ENCODE peak calls at places on chromosomes 1 and 21, in four cellular contexts. A is K562, V is A549, O is HepG2. H is an unnamed sample.
A peak's percentile ranks its signal among the peaks of the same experiment; 100 is the strongest.

GRCh38 chr1:242081446-242081845 is 82.5 kb upstream of the MAP1LC3C start:
- DNase-seq in O (no peak), A (no peak), V (no peak), H (no peak)

GRCh38 chr1:180920193-180920592 is 7.5 kb downstream of the KIAA1614 start:
- DNase-seq in V (no peak), A (no peak), O (no peak), H (no peak)

GRCh38 chr1:15620155-15620545 is 2.9 kb downstream of the DDI2 start:
- DNase-seq in A (peak; percentile 53), V (peak; percentile 20), O (no peak), H (peak; percentile 75)

GRCh38 chr1:166032901-166033371 is 133.9 kb downstream of the FAM78B start:
- DNase-seq in A (no peak), O (no peak), V (no peak), H (no peak)

GRCh38 chr1:150578278-150579109 is 916 bp downstream of the MCL1 start:
- DNase-seq in O (peak; percentile 72), A (peak; percentile 24), V (no peak), H (peak; percentile 91)

GRCh38 chr1:228261706-228262105 is 53.9 kb downstream of the OBSCN start:
- DNase-seq in V (no peak), O (no peak), A (no peak), H (no peak)

GRCh38 chr21:45901061-45901690 is 80.4 kb upstream of the COL6A1 start:
- DNase-seq in V (no peak), O (no peak), A (no peak), H (no peak)

GRCh38 chr1:155226188-155226909 is 17.9 kb downstream of the MTX1 start:
- DNase-seq in A (peak; percentile 80), V (peak; percentile 70), O (peak; percentile 60), H (peak; percentile 72)

GRCh38 chr21:29177800-29178199 is 47.4 kb downstream of the MAP3K7CL start:
- DNase-seq in O (no peak), A (no peak), V (no peak), H (no peak)

GRCh38 chr21:44989943-44990780 is 50.3 kb downstream of the SLX9 start:
- DNase-seq in A (no peak), V (no peak), O (no peak), H (no peak)

GRCh38 chr1:33918368-33918767 is 54.5 kb downstream of the HMGB4 start:
- DNase-seq in A (peak; percentile 16), V (no peak), O (no peak), H (peak; percentile 27)

GRCh38 chr1:29062157-29062942 is 61.4 kb downstream of the TMEM200B start:
- DNase-seq in V (no peak), A (no peak), O (no peak), H (no peak)

GRCh38 chr1:186620951-186621350 is 59.3 kb downstream of the PTGS2 start:
- DNase-seq in A (no peak), V (no peak), O (no peak), H (peak; percentile 78)

GRCh38 chr21:45954271-45954670 is 27.3 kb upstream of the COL6A1 start:
- DNase-seq in O (no peak), V (no peak), A (no peak), H (no peak)

GRCh38 chr1:84506729-84507453 is 510 bp upstream of the GNG5 start:
- DNase-seq in O (no peak), V (no peak), A (no peak), H (no peak)

GRCh38 chr1:208108646-208109330 is 135.4 kb downstream of the PLXNA2 start:
- DNase-seq in A (no peak), O (no peak), V (no peak), H (no peak)

GRCh38 chr1:230424440-230425251 is 1.5 kb downstream of the PGBD5 start:
- DNase-seq in O (no peak), V (no peak), A (no peak), H (no peak)

GRCh38 chr1:201016211-201016651 is 7.3 kb downstream of the KIF21B start:
- DNase-seq in V (no peak), O (no peak), A (peak; percentile 74), H (peak; percentile 34)

GRCh38 chr1:169495050-169495740 is 9.5 kb upstream of the SLC19A2 start:
- DNase-seq in A (no peak), V (no peak), O (no peak), H (no peak)

GRCh38 chr1:92085727-92086126 is 5.6 kb downstream of the BTBD8 start:
- DNase-seq in O (no peak), V (no peak), A (no peak), H (no peak)

GRCh38 chr21:40681164-40681859 is 165.6 kb downstream of the DSCAM start:
- DNase-seq in O (no peak), A (no peak), V (no peak), H (no peak)

GRCh38 chr1:27342391-27342777 is 562 bp downstream of the SYTL1 start:
- DNase-seq in O (no peak), V (no peak), A (no peak), H (no peak)

GRCh38 chr1:1539310-1540014 is 962 bp downstream of the TMEM240 start:
- DNase-seq in O (no peak), V (no peak), A (no peak), H (peak; percentile 47)

GRCh38 chr1:226813671-226814591 is 56.5 kb upstream of the PSEN2 start:
- DNase-seq in O (no peak), V (no peak), A (no peak), H (no peak)

GRCh38 chr1:240031009-240031408 is 60.7 kb upstream of the FMN2 start:
- DNase-seq in V (peak; percentile 68), O (peak; percentile 2), A (no peak), H (peak; percentile 97)

GRCh38 chr1:203268901-203269653 is 36.2 kb upstream of the BTG2 start:
- DNase-seq in A (peak; percentile 76), O (peak; percentile 67), V (peak; percentile 76), H (peak; percentile 77)

GRCh38 chr1:201630582-201630981 is 91.7 kb downstream of the NAV1 start:
- DNase-seq in A (no peak), V (no peak), O (no peak), H (no peak)

GRCh38 chr1:28208818-28209441 is 23.9 kb downstream of the DNAJC8 start:
- DNase-seq in A (peak; percentile 62), O (peak; percentile 58), V (peak; percentile 42), H (peak; percentile 76)

GRCh38 chr21:34004984-34005383 is 68.4 kb upstream of the MRPS6 start:
- DNase-seq in O (no peak), A (no peak), V (no peak), H (no peak)

GRCh38 chr1:84361796-84362195 is 36.5 kb upstream of the DNASE2B start:
- DNase-seq in A (no peak), V (no peak), O (no peak), H (no peak)

GRCh38 chr1:20551945-20552727 is at the start of gene FAM43B:
- DNase-seq in A (peak; percentile 57), V (peak; percentile 77), O (peak; percentile 88), H (no peak)

GRCh38 chr21:34965200-34966174 is 83.6 kb downstream of the RUNX1 start:
- DNase-seq in A (no peak), V (no peak), O (peak; percentile 72), H (peak; percentile 83)

GRCh38 chr1:53326598-53327182 is 1.2 kb downstream of the LRP8 start:
- DNase-seq in O (no peak), V (peak; percentile 29), A (no peak), H (no peak)

GRCh38 chr1:156050376-156050775 is 3.2 kb downstream of the UBQLN4 start:
- DNase-seq in O (no peak), A (no peak), V (no peak), H (no peak)

GRCh38 chr1:178738780-178739179 is 13.7 kb downstream of the RALGPS2 start:
- DNase-seq in O (no peak), V (no peak), A (no peak), H (no peak)

GRCh38 chr1:64392109-64392508 is 77.8 kb upstream of the CACHD1 start:
- DNase-seq in O (no peak), A (no peak), V (no peak), H (no peak)

GRCh38 chr1:170356585-170356984 is 175.4 kb upstream of the GORAB start:
- DNase-seq in V (no peak), O (no peak), A (no peak), H (no peak)

DNA sequence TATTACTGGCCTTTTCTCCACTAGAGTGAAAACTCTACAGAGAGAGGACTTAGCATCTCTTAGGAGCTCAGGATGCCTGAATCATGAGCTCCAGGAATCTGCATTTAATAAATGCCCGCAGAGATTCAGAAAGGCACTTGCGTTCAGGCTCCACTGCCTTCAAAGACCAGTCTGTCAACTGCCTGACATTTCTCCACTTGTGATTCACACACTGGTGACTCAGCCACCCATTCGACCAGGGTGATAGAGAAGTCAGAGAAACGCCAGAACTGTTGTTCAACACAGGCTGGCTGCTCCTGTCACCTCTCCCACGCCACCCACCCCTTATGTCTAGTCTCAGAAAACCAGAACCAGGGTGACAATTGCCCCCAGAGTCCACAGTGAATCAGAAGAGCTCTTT is 26.9 kb upstream of the LBR start:
- DNase-seq in A (peak; percentile 51), O (no peak), V (peak; percentile 89), H (peak; percentile 89)
- TF ChIP-seq MAZ in A (no peak), O (no peak), V (no peak), H (no peak)

GRCh38 chr1:37575692-37576091 is 19.0 kb downstream of the DNALI1 start:
- DNase-seq in A (no peak), O (no peak), V (no peak), H (peak; percentile 28)
- TF ChIP-seq MAZ in A (no peak), O (no peak), V (no peak), H (no peak)

GRCh38 chr1:110538921-110539320 is 19.9 kb upstream of the KCNA10 start:
- DNase-seq in A (no peak), V (no peak), O (no peak), H (no peak)

GRCh38 chr1:110538082-110538481 is 19.1 kb upstream of the KCNA10 start:
- DNase-seq in O (no peak), V (no peak), A (no peak), H (no peak)

GRCh38 chr1:110542730-110543129 is 23.8 kb upstream of the KCNA10 start:
- DNase-seq in A (peak; percentile 30), O (no peak), V (no peak), H (peak; percentile 43)

GRCh38 chr1:110541996-110542395 is 23.0 kb upstream of the KCNA10 start:
- DNase-seq in A (no peak), V (no peak), O (no peak), H (no peak)

DNA sequence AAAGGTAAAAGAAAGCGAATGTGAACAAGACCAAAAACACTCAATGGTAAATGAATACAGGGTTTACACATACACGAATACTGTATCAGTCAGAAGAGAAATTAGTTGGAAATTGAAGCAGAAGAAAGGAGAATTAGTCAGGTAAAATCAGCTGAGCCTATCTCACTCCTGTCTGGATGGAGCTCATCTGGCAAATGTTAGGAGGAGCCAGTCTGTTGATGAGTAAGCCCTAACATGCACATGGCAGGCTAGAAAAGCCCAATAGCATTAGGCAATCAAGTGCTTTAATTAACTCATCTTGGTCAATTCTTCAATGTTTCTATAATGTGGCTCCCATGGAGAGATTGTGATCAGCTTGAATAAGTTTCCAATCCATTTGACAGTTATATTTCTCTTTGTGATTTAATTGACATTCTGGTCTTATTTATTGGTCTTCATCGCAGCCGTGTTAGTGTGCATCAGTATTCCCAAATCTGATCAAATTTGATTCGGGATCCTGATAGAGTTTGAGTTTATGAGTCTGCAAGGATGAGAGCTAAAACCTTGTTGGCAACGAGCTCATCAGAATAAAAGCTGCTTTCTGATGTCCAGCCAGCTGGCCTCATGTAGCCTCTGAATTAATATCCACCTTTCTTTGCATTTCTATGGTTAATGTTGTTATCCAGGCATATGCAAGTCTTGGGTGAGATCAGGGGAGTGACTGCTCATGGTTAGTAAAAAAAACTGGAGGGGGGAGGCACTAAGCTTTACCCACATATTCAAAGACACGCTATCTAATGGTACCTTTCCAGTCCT is 22.1 kb upstream of the KCNA10 start:
- DNase-seq in V (no peak), O (no peak), A (no peak), H (no peak)
- TF ChIP-seq MAZ in V (no peak), O (no peak), A (no peak), H (no peak)

GRCh38 chr1:62213075-62213914 is 18.6 kb downstream of the L1TD1 start:
- DNase-seq in V (no peak), O (no peak), A (no peak), H (no peak)
- TF ChIP-seq MAZ in V (no peak), O (no peak), A (no peak), H (no peak)

H was measured in IMR-90.